ENCODE peak calls at places on chromosomes 7 and 10, in six cellular contexts. X is suprapubic skin; S is MCF 10A; G is AG09319; L is endothelial cell; M is activated CD8-positive, alpha-beta T cell treated with anti-CD3 and anti-CD28 coated beads for 36 hours. C is an unnamed sample.

GRCh38 chr7:47232751-47233412 is 349.0 kb downstream of the TNS3 start:
- DNase-seq in X (no peak), S (no peak), G (no peak), L (no peak), M (no peak), C (no peak)

GRCh38 chr10:45410807-45411606 is 37.0 kb downstream of the ALOX5 start:
- DNase-seq in X (no peak), S (no peak), G (no peak), L (no peak), M (peak; percentile 52), C (no peak)

GRCh38 chr10:11337516-11337915 is 273.9 kb downstream of the USP6NL start:
- DNase-seq in X (no peak), S (no peak), G (no peak), L (no peak), M (peak; percentile 42), C (no peak)

GRCh38 chr10:129962558-129963075 is 1.5 kb downstream of the EBF3 start:
- DNase-seq in X (no peak), S (no peak), G (no peak), L (no peak), M (no peak), C (no peak)

GRCh38 chr10:131248376-131249165 is 63.0 kb downstream of the TCERG1L start:
- DNase-seq in X (no peak), S (no peak), G (no peak), L (no peak), M (no peak), C (no peak)

GRCh38 chr7:131449373-131449902 is 107.0 kb downstream of the PODXL start:
- DNase-seq in X (no peak), S (no peak), G (no peak), L (no peak), M (no peak), C (no peak)

GRCh38 chr10:35079763-35080162 is 10.4 kb downstream of the CUL2 start:
- DNase-seq in X (no peak), S (peak; percentile 74), G (peak; percentile 29), L (no peak), M (no peak), C (no peak)

GRCh38 chr7:3201937-3202715 is 98.9 kb upstream of the SDK1 start:
- DNase-seq in X (peak; percentile 54), S (no peak), G (no peak), L (no peak), M (no peak), C (no peak)

GRCh38 chr10:37860494-37861190 is 3.2 kb upstream of the ZNF248 start:
- DNase-seq in X (no peak), S (peak; percentile 27), G (no peak), L (no peak), M (no peak), C (no peak)

GRCh38 chr7:1234794-1235500 is 2.3 kb downstream of the UNCX start:
- DNase-seq in X (no peak), S (no peak), G (no peak), L (no peak), M (peak; percentile 37), C (no peak)

GRCh38 chr7:66696774-66697191 is 43.8 kb upstream of the RABGEF1 start:
- DNase-seq in X (no peak), S (peak; percentile 8), G (no peak), L (no peak), M (no peak), C (no peak)

GRCh38 chr7:84637568-84638338 is 443.2 kb upstream of the SEMA3A start:
- DNase-seq in X (no peak), S (peak; percentile 37), G (peak; percentile 22), L (no peak), M (no peak), C (no peak)

GRCh38 chr7:771241-772004 is 44.3 kb upstream of the PRKAR1B start:
- DNase-seq in X (no peak), S (no peak), G (no peak), L (no peak), M (no peak), C (no peak)

GRCh38 chr10:43461950-43462349 is 25.0 kb downstream of the ZNF487 start:
- DNase-seq in X (no peak), S (peak; percentile 83), G (peak; percentile 68), L (peak; percentile 41), M (peak; percentile 38), C (no peak)

GRCh38 chr7:81447351-81447952 is 322.4 kb downstream of the HGF start:
- DNase-seq in X (no peak), S (peak; percentile 72), G (peak; percentile 37), L (peak; percentile 21), M (no peak), C (no peak)

GRCh38 chr10:66836057-66836456 is 89.8 kb upstream of the LRRTM3 start:
- DNase-seq in X (no peak), S (peak; percentile 17), G (no peak), L (no peak), M (no peak), C (no peak)

GRCh38 chr10:66833861-66834260 is 92.0 kb upstream of the LRRTM3 start:
- DNase-seq in X (no peak), S (no peak), G (no peak), L (no peak), M (no peak), C (no peak)

GRCh38 chr10:66834802-66835201 is 91.0 kb upstream of the LRRTM3 start:
- DNase-seq in X (no peak), S (no peak), G (no peak), L (no peak), M (no peak), C (no peak)

GRCh38 chr10:66837335-66837734 is 88.5 kb upstream of the LRRTM3 start:
- DNase-seq in X (no peak), S (no peak), G (no peak), L (no peak), M (no peak), C (no peak)

GRCh38 chr10:66835400-66835799 is 90.4 kb upstream of the LRRTM3 start:
- DNase-seq in X (no peak), S (no peak), G (no peak), L (no peak), M (no peak), C (no peak)
- TF ChIP-seq CTCF in X (no peak), S (no peak), G (no peak), L (no peak), M (no peak), C (no peak)

DNA sequence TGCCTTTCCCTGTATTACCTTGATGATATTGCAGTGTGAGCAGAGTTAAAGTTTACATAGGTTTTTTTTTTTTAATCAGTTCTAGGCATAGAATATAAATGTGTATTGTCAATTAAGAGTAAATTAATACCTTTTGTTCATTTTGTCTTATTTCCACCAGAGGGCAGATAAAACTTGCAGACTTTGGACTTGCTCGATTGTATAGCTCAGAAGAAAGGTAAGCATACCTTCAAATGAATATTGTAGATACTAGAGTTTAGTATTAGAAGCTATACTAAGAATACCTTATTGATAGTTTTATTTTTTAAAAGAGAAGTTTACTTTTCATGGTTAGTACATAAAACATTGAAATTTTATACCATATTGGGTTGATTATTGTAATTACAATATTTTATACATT is 86.8 kb downstream of the MPLKIP start:
- DNase-seq in X (no peak), S (peak; percentile 8), G (no peak), L (no peak), M (no peak), C (no peak)
- TF ChIP-seq CTCF in X (no peak), S (no peak), G (no peak), L (peak; percentile 17), M (peak; percentile 57), C (peak; percentile 28)

DNA sequence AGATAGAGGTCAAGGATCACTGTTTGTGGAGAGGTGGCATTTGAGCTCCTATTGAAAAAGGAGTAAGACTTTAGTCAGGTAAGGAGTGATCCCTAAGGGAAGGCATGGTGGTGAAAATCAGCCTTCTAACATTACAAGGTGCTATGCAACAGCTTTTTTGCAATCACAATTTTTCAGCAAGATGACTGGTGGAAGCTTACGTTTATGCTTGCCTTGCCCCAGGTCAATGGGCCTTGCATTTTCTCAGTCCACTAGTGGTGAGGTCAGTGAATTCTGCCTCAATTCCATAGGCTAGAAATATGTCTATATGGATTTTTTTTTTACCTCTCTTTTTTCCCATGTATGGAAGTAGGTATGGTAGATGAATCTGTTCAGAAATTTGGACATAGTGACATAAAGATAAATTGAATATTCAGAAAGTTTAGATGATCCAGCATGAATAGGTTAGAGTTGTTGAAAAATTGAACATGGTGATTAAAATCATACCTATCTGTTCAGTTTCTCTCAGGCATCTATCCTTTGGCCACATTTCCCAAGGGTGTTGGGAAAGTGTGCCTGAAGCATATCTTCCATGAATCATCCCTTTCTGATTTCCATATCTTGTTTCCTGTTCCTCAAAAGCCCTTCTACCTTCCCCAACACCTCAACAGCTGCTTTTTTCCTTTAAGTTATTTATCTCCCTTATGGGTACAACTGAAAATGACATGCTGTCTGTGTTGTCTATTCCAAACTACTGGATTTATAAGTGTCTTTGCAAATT is 71.9 kb upstream of the PTPRZ1 start:
- DNase-seq in X (no peak), S (peak; percentile 43), G (no peak), L (no peak), M (no peak), C (no peak)
- TF ChIP-seq CTCF in X (no peak), S (no peak), G (no peak), L (no peak), M (no peak), C (no peak)

GRCh38 chr7:158228131-158228530 is 359.5 kb downstream of the PTPRN2 start:
- DNase-seq in X (no peak), S (no peak), G (no peak), L (no peak), M (no peak), C (no peak)
- TF ChIP-seq CTCF in X (no peak), S (no peak), G (no peak), L (no peak), M (no peak), C (no peak)

GRCh38 chr7:148255333-148255732 is 335.2 kb upstream of the C7orf33 start:
- DNase-seq in X (no peak), S (no peak), G (no peak), L (no peak), M (no peak), C (no peak)
- TF ChIP-seq CTCF in X (no peak), S (peak; percentile 42), G (no peak), L (peak; percentile 19), M (no peak), C (peak; percentile 22)

DNA sequence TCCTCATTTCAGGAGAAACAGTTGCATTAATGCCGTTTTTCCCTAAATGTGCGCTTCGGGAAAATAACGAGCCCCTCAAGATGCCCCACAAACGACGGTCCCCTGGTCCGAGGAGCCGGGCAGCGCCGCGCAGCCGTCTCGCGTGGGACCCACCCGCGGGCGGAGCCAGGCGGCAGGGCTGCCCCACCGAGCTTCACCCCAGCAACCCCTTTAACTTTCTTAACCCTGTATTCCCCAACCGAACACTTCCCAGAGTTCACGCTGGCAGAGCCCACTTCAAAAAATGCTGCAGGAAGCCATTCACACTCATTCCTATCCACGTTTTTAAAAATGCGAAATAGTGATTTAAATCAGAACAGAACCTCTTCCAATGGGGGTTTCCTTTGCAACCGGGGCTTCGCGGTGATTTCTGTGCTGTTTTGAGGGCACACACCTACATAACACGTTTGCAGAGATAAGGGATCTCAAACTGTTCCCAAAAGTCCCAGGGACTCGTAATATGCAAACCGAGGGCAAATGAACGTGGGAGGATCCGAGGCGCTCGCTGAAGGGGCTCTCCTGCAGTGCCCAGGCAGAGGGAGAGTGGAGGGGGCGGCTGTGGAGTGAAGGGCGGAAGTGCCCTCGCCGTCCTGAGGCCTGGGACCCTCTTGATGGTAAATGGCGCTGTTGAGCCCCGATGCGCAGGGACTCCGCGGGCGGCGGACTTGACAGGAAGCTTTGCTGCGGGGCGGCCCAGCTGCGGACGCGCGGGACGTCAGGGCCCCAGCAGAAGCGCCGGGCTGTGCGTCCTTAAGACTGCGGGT is 152.1 kb upstream of the YAE1 start:
- DNase-seq in X (no peak), S (no peak), G (no peak), L (peak; percentile 61), M (peak; percentile 78), C (no peak)
- TF ChIP-seq CTCF in X (no peak), S (no peak), G (no peak), L (no peak), M (peak; percentile 22), C (no peak)

C was measured in CD14-positive monocyte.